ENCODE peak calls at places on chromosome 3, in nine cellular contexts. One of them, this sample, is unnamed.

GRCh38 chr3:37287776-37288175 is 113.4 kb upstream of the LRRFIP2 start:
- DNase-seq in prostate gland: no peak
- DNase-seq in epithelial cell of prostate: peak; percentile 10
- DNase-seq in GM23248: peak; percentile 23
- DNase-seq in GM12878: no peak
- DNase-seq in tibial nerve: no peak
- DNase-seq in stomach: no peak
- DNase-seq in aorta: no peak
- DNase-seq in psoas muscle: no peak
- DNase-seq in this sample: no peak

GRCh38 chr3:147369671-147370123 is 36.6 kb downstream of the ZIC4 start:
- DNase-seq in epithelial cell of prostate: no peak
- DNase-seq in GM12878: no peak
- DNase-seq in stomach: no peak
- DNase-seq in tibial nerve: no peak
- DNase-seq in GM23248: no peak
- DNase-seq in prostate gland: no peak
- DNase-seq in psoas muscle: no peak
- DNase-seq in aorta: no peak
- DNase-seq in this sample: no peak

GRCh38 chr3:149401215-149401925 is 23.9 kb upstream of the TM4SF1 start:
- DNase-seq in aorta: no peak
- DNase-seq in stomach: peak; percentile 75
- DNase-seq in GM23248: peak; percentile 48
- DNase-seq in GM12878: no peak
- DNase-seq in epithelial cell of prostate: no peak
- DNase-seq in prostate gland: peak; percentile 41
- DNase-seq in tibial nerve: no peak
- DNase-seq in psoas muscle: no peak
- DNase-seq in this sample: no peak

GRCh38 chr3:40968666-40969065 is 230.6 kb upstream of the CTNNB1 start:
- DNase-seq in GM12878: no peak
- DNase-seq in aorta: no peak
- DNase-seq in prostate gland: no peak
- DNase-seq in tibial nerve: no peak
- DNase-seq in psoas muscle: no peak
- DNase-seq in epithelial cell of prostate: no peak
- DNase-seq in GM23248: no peak
- DNase-seq in stomach: no peak
- DNase-seq in this sample: no peak

GRCh38 chr3:127449489-127450212 is 140.9 kb downstream of the TPRA1 start:
- DNase-seq in epithelial cell of prostate: no peak
- DNase-seq in psoas muscle: no peak
- DNase-seq in aorta: no peak
- DNase-seq in stomach: peak; percentile 10
- DNase-seq in GM23248: no peak
- DNase-seq in GM12878: no peak
- DNase-seq in prostate gland: no peak
- DNase-seq in tibial nerve: no peak
- DNase-seq in this sample: no peak

GRCh38 chr3:185583925-185584324 is 2.2 kb upstream of the SENP2 start:
- DNase-seq in GM12878: no peak
- DNase-seq in GM23248: no peak
- DNase-seq in epithelial cell of prostate: no peak
- DNase-seq in prostate gland: no peak
- DNase-seq in aorta: no peak
- DNase-seq in tibial nerve: no peak
- DNase-seq in stomach: no peak
- DNase-seq in psoas muscle: no peak
- DNase-seq in this sample: no peak

GRCh38 chr3:160097478-160097877 is 108.8 kb downstream of the IL12A start:
- DNase-seq in GM23248: no peak
- DNase-seq in psoas muscle: no peak
- DNase-seq in epithelial cell of prostate: no peak
- DNase-seq in aorta: no peak
- DNase-seq in stomach: no peak
- DNase-seq in tibial nerve: no peak
- DNase-seq in GM12878: no peak
- DNase-seq in prostate gland: no peak
- DNase-seq in this sample: no peak

GRCh38 chr3:32310918-32311839 is 72.7 kb downstream of the CMTM8 start:
- DNase-seq in epithelial cell of prostate: no peak
- DNase-seq in aorta: no peak
- DNase-seq in stomach: no peak
- DNase-seq in GM23248: no peak
- DNase-seq in tibial nerve: no peak
- DNase-seq in GM12878: no peak
- DNase-seq in psoas muscle: no peak
- DNase-seq in prostate gland: no peak
- DNase-seq in this sample: no peak

GRCh38 chr3:124459678-124460077 is 270.6 kb upstream of the UMPS start:
- DNase-seq in psoas muscle: no peak
- DNase-seq in epithelial cell of prostate: no peak
- DNase-seq in tibial nerve: no peak
- DNase-seq in stomach: no peak
- DNase-seq in GM12878: no peak
- DNase-seq in aorta: no peak
- DNase-seq in GM23248: peak; percentile 34
- DNase-seq in prostate gland: no peak
- DNase-seq in this sample: no peak

GRCh38 chr3:52109556-52110380 is 44.5 kb downstream of the POC1A start:
- DNase-seq in tibial nerve: no peak
- DNase-seq in prostate gland: no peak
- DNase-seq in stomach: no peak
- DNase-seq in GM23248: no peak
- DNase-seq in aorta: peak; percentile 33
- DNase-seq in epithelial cell of prostate: no peak
- DNase-seq in psoas muscle: no peak
- DNase-seq in GM12878: no peak
- DNase-seq in this sample: no peak

GRCh38 chr3:153927107-153927506 is 194.1 kb upstream of the ARHGEF26 start:
- DNase-seq in tibial nerve: no peak
- DNase-seq in prostate gland: no peak
- DNase-seq in stomach: no peak
- DNase-seq in epithelial cell of prostate: no peak
- DNase-seq in GM23248: peak; percentile 81
- DNase-seq in psoas muscle: no peak
- DNase-seq in GM12878: peak; percentile 2
- DNase-seq in aorta: no peak
- DNase-seq in this sample: no peak

GRCh38 chr3:105367063-105367405 is 325 bp downstream of the ALCAM start:
- DNase-seq in epithelial cell of prostate: no peak
- DNase-seq in stomach: peak; percentile 40
- DNase-seq in aorta: peak; percentile 64
- DNase-seq in psoas muscle: no peak
- DNase-seq in GM23248: peak; percentile 56
- DNase-seq in prostate gland: peak; percentile 17
- DNase-seq in tibial nerve: no peak
- DNase-seq in GM12878: no peak
- DNase-seq in this sample: no peak

GRCh38 chr3:105365171-105365535 is 1.6 kb upstream of the ALCAM start:
- DNase-seq in aorta: no peak
- DNase-seq in prostate gland: peak; percentile 11
- DNase-seq in epithelial cell of prostate: no peak
- DNase-seq in psoas muscle: no peak
- DNase-seq in stomach: no peak
- DNase-seq in GM12878: no peak
- DNase-seq in tibial nerve: no peak
- DNase-seq in GM23248: peak; percentile 42
- DNase-seq in this sample: no peak

GRCh38 chr3:105367406-105368213 is 901 bp downstream of the ALCAM start:
- DNase-seq in epithelial cell of prostate: no peak
- DNase-seq in psoas muscle: peak; percentile 44
- DNase-seq in aorta: peak; percentile 88
- DNase-seq in stomach: peak; percentile 77
- DNase-seq in GM23248: peak; percentile 83
- DNase-seq in prostate gland: peak; percentile 61
- DNase-seq in GM12878: peak; percentile 82
- DNase-seq in tibial nerve: peak; percentile 38
- DNase-seq in this sample: peak; percentile 55

GRCh38 chr3:105365536-105366301 is 990 bp upstream of the ALCAM start:
- DNase-seq in aorta: no peak
- DNase-seq in tibial nerve: no peak
- DNase-seq in epithelial cell of prostate: no peak
- DNase-seq in GM12878: no peak
- DNase-seq in psoas muscle: no peak
- DNase-seq in prostate gland: no peak
- DNase-seq in GM23248: peak; percentile 77
- DNase-seq in stomach: peak; percentile 24
- DNase-seq in this sample: no peak

GRCh38 chr3:105366302-105367062 is at the start of gene ALCAM:
- DNase-seq in GM12878: peak; percentile 77
- DNase-seq in aorta: peak; percentile 98
- DNase-seq in epithelial cell of prostate: peak; percentile 97
- DNase-seq in GM23248: peak; percentile 100
- DNase-seq in prostate gland: peak; percentile 96
- DNase-seq in psoas muscle: peak; percentile 89
- DNase-seq in tibial nerve: peak; percentile 86
- DNase-seq in stomach: peak; percentile 96
- DNase-seq in this sample: peak; percentile 97
- H3K27ac ChIP-seq in GM12878: peak within 1 kb of the TSS; percentile 99
- H3K27ac ChIP-seq in aorta: peak within 1 kb of the TSS; percentile 87
- H3K27ac ChIP-seq in epithelial cell of prostate: peak within 1 kb of the TSS; percentile 97
- H3K27ac ChIP-seq in GM23248: peak within 1 kb of the TSS; percentile 84
- H3K27ac ChIP-seq in prostate gland: peak within 1 kb of the TSS; percentile 88
- H3K27ac ChIP-seq in psoas muscle: no peak within 1 kb of the TSS
- H3K27ac ChIP-seq in tibial nerve: peak within 1 kb of the TSS; percentile 75
- H3K27ac ChIP-seq in stomach: peak within 1 kb of the TSS; percentile 97
- H3K27ac ChIP-seq in this sample: peak within 1 kb of the TSS; percentile 96

GRCh38 chr3:101852983-101853382 is 3.7 kb downstream of the NFKBIZ start:
- DNase-seq in stomach: no peak
- DNase-seq in GM12878: no peak
- DNase-seq in aorta: no peak
- DNase-seq in tibial nerve: no peak
- DNase-seq in epithelial cell of prostate: no peak
- DNase-seq in prostate gland: no peak
- DNase-seq in psoas muscle: no peak
- DNase-seq in GM23248: no peak
- DNase-seq in this sample: no peak

GRCh38 chr3:101852315-101852714 is 3.0 kb downstream of the NFKBIZ start:
- DNase-seq in aorta: no peak
- DNase-seq in GM23248: no peak
- DNase-seq in epithelial cell of prostate: no peak
- DNase-seq in psoas muscle: no peak
- DNase-seq in stomach: no peak
- DNase-seq in prostate gland: no peak
- DNase-seq in tibial nerve: no peak
- DNase-seq in GM12878: no peak
- DNase-seq in this sample: no peak

GRCh38 chr3:101850327-101851048 is 1.2 kb downstream of the NFKBIZ start:
- DNase-seq in tibial nerve: no peak
- DNase-seq in stomach: no peak
- DNase-seq in GM23248: peak; percentile 81
- DNase-seq in prostate gland: no peak
- DNase-seq in aorta: no peak
- DNase-seq in psoas muscle: no peak
- DNase-seq in epithelial cell of prostate: no peak
- DNase-seq in GM12878: peak; percentile 65
- DNase-seq in this sample: no peak

GRCh38 chr3:101851072-101851471 is 1.8 kb downstream of the NFKBIZ start:
- DNase-seq in tibial nerve: no peak
- DNase-seq in stomach: no peak
- DNase-seq in psoas muscle: no peak
- DNase-seq in GM23248: peak; percentile 49
- DNase-seq in epithelial cell of prostate: no peak
- DNase-seq in GM12878: no peak
- DNase-seq in prostate gland: no peak
- DNase-seq in aorta: no peak
- DNase-seq in this sample: no peak

DNA sequence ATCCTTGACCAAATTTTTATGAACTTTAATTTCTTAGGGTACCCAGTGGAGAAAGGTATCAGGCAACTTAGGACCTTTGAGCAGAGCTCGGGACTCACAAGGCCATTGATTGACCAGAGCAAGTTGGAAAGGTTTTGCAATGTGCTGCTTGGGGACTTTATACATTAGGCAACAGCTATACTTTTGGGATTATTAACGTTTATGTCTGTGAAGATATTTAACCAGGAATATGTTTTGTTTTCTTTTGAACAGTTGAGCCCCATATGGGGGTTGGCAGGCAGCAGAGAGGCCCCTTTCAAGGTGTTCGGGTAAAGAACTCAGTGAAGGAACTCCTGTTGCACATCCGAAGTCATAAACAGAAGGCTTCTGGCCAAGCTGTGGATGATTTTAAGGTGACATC is 2.5 kb downstream of the NFKBIZ start:
- DNase-seq in epithelial cell of prostate: no peak
- DNase-seq in prostate gland: no peak
- DNase-seq in GM12878: no peak
- DNase-seq in psoas muscle: no peak
- DNase-seq in GM23248: no peak
- DNase-seq in tibial nerve: no peak
- DNase-seq in aorta: no peak
- DNase-seq in stomach: no peak
- DNase-seq in this sample: no peak
- H3K27ac ChIP-seq in epithelial cell of prostate: peak overlapping the region; percentile 95
- H3K27ac ChIP-seq in prostate gland: peak overlapping the region; percentile 9
- H3K27ac ChIP-seq in GM12878: peak overlapping the region; percentile 93
- H3K27ac ChIP-seq in psoas muscle: no peak overlapping the region
- H3K27ac ChIP-seq in GM23248: peak overlapping the region; percentile 82
- H3K27ac ChIP-seq in tibial nerve: no peak overlapping the region
- H3K27ac ChIP-seq in aorta: no peak overlapping the region
- H3K27ac ChIP-seq in stomach: peak overlapping the region; percentile 100
- H3K27ac ChIP-seq in this sample: no peak overlapping the region

GRCh38 chr3:129022995-129023332 is 21.9 kb downstream of the EFCC1 start:
- DNase-seq in epithelial cell of prostate: no peak
- DNase-seq in GM12878: no peak
- DNase-seq in aorta: no peak
- DNase-seq in psoas muscle: no peak
- DNase-seq in GM23248: no peak
- DNase-seq in prostate gland: no peak
- DNase-seq in stomach: no peak
- DNase-seq in tibial nerve: no peak
- DNase-seq in this sample: no peak
- H3K27ac ChIP-seq in epithelial cell of prostate: no peak overlapping the region
- H3K27ac ChIP-seq in GM12878: no peak overlapping the region
- H3K27ac ChIP-seq in aorta: no peak overlapping the region
- H3K27ac ChIP-seq in psoas muscle: no peak overlapping the region
- H3K27ac ChIP-seq in GM23248: no peak overlapping the region
- H3K27ac ChIP-seq in prostate gland: no peak overlapping the region
- H3K27ac ChIP-seq in stomach: peak overlapping the region; percentile 73
- H3K27ac ChIP-seq in tibial nerve: no peak overlapping the region
- H3K27ac ChIP-seq in this sample: no peak overlapping the region

DNA sequence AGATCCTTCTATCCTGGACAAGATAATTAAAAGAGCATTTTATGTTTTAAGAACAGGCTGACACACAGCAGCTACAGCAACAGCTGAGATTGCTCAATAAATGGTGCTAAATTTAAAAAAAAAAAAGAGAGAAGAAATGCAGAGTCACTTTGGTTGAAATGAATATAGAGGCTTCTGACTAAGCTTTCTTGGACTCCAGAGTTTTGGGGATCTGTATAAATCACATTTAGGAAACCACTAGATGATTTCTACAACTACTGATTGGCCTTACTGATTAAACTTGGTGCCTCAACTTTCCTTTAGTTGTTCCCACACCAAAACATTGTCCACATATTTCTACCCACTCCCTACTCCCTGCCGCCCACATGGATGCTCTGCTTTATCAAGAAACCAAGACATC is 132.9 kb upstream of the ZBTB20 start:
- DNase-seq in epithelial cell of prostate: no peak
- DNase-seq in GM12878: no peak
- DNase-seq in psoas muscle: no peak
- DNase-seq in GM23248: peak; percentile 88
- DNase-seq in aorta: no peak
- DNase-seq in prostate gland: no peak
- DNase-seq in tibial nerve: no peak
- DNase-seq in stomach: no peak
- DNase-seq in this sample: no peak
- H3K27ac ChIP-seq in epithelial cell of prostate: no peak overlapping the region
- H3K27ac ChIP-seq in GM12878: no peak overlapping the region
- H3K27ac ChIP-seq in psoas muscle: peak overlapping the region; percentile 51
- H3K27ac ChIP-seq in GM23248: peak overlapping the region; percentile 88
- H3K27ac ChIP-seq in aorta: peak overlapping the region; percentile 51
- H3K27ac ChIP-seq in prostate gland: no peak overlapping the region
- H3K27ac ChIP-seq in tibial nerve: no peak overlapping the region
- H3K27ac ChIP-seq in stomach: no peak overlapping the region
- H3K27ac ChIP-seq in this sample: no peak overlapping the region

This sample was measured in caudate nucleus.